ENCODE peak calls at places on chromosomes 3 and 15, in four cellular contexts. V, M, G and Q are unnamed samples.

GRCh38 chr3:114804099-114804498 is 343.0 kb downstream of the ZBTB20 start:
- DNase-seq in G (peak), M (no peak), V (no peak), Q (no peak)

GRCh38 chr3:5136619-5137429 is 14.7 kb downstream of the ARL8B start:
- DNase-seq in M (no peak), V (peak), G (peak), Q (peak)

GRCh38 chr15:60899322-60899966 is 329.7 kb downstream of the RORA start:
- DNase-seq in G (no peak), M (no peak), V (no peak), Q (peak)

GRCh38 chr15:45521596-45522167 is 873 bp downstream of the SLC30A4 start:
- DNase-seq in G (no peak), V (peak), M (no peak), Q (no peak)

GRCh38 chr3:30894521-30895289 is at the start of gene GADL1:
- DNase-seq in G (peak), M (peak), V (peak), Q (no peak)

GRCh38 chr15:64247906-64248541 is 85.2 kb upstream of the PPIB start:
- DNase-seq in G (no peak), V (peak), M (no peak), Q (peak)

GRCh38 chr3:133986302-133986701 is 43.4 kb downstream of the SLCO2A1 start:
- DNase-seq in G (no peak), M (no peak), V (no peak), Q (no peak)

GRCh38 chr15:89783111-89783860 is 7.2 kb downstream of the MESP2 start:
- DNase-seq in V (peak), M (no peak), G (no peak), Q (no peak)

GRCh38 chr3:53594276-53594675 is 99.9 kb downstream of the CACNA1D start:
- DNase-seq in V (no peak), G (no peak), M (no peak), Q (no peak)

GRCh38 chr15:89399390-89400120 is 64.9 kb upstream of the POLG start:
- DNase-seq in G (peak), M (no peak), V (no peak), Q (no peak)

GRCh38 chr15:57345584-57345983 is 30.7 kb upstream of the CGNL1 start:
- DNase-seq in M (no peak), G (peak), V (no peak), Q (no peak)

GRCh38 chr15:77584201-77584600 is 48.5 kb downstream of the LINGO1 start:
- DNase-seq in G (peak), V (no peak), M (no peak), Q (no peak)

GRCh38 chr15:25671132-25671531 is 192.0 kb downstream of the ATP10A start:
- DNase-seq in V (no peak), M (no peak), G (no peak), Q (no peak)

GRCh38 chr3:13109516-13109915 is 36.3 kb upstream of the IQSEC1 start:
- DNase-seq in M (no peak), V (no peak), G (no peak), Q (no peak)

GRCh38 chr15:80803580-80804525 is 24.7 kb downstream of the CEMIP start:
- DNase-seq in M (no peak), G (no peak), V (no peak), Q (no peak)

GRCh38 chr3:71172176-71172575 is 411.4 kb downstream of the FOXP1 start:
- DNase-seq in M (no peak), G (no peak), V (no peak), Q (no peak)
- TF ChIP-seq CTCF in M (no peak), G (no peak), V (no peak), Q (no peak)

GRCh38 chr3:39147711-39148115 is 5.7 kb downstream of the CSRNP1 start:
- DNase-seq in M (no peak), G (no peak), V (peak), Q (no peak)

GRCh38 chr3:39147374-39147709 is 6.0 kb downstream of the CSRNP1 start:
- DNase-seq in M (no peak), G (no peak), V (no peak), Q (no peak)

GRCh38 chr3:39149498-39150169 is 3.8 kb downstream of the CSRNP1 start:
- DNase-seq in G (no peak), V (no peak), M (no peak), Q (no peak)

GRCh38 chr3:39149059-39149455 is 4.3 kb downstream of the CSRNP1 start:
- DNase-seq in G (no peak), V (no peak), M (no peak), Q (no peak)

DNA sequence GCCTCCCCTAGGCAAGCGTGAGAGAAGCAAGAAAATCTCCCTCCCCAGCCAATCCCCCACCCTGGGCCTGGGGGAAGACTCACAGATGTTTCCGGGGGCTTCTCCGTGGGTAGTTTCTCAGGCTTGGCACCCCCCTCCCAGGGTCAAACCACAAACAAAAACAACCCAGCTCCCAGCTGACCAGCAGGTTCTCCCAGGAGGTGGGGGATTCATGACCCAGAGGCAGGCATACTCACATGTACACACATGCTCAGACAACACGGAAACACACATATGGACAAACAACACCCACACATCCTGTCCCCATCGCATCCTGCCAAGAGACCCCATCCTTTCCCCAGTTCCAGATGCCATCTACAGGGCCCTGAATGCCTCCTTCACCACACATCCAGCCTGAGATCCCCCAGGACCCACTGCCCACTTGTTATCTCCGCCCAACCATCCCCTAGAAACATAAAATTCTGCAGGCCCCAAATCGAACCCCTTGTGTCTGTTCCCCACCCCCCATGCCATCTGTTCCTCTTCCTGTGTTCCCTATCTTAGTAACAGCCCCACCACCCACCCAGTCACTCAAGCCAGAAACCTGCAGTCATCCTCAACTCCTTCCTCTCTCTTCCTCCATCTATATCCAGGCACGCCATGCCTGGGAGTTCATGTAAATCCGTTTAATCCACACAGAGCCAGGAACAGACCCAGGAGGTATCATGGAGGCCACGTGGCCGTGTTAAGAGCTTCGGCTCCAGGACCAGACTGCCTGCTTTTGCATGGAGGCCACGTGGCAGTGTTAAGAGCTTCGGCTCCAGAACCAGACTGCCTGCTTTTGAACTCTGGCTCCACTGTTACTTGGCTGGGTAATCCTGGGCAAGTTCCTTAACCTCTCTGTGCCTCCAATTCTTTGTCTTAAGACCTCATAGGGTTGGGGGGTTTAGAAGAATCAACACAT is 5.0 kb downstream of the CSRNP1 start:
- DNase-seq in M (no peak), G (no peak), V (peak), Q (no peak)
- H3K4me3 ChIP-seq in M (peak), G (no peak), V (no peak), Q (peak)

DNA sequence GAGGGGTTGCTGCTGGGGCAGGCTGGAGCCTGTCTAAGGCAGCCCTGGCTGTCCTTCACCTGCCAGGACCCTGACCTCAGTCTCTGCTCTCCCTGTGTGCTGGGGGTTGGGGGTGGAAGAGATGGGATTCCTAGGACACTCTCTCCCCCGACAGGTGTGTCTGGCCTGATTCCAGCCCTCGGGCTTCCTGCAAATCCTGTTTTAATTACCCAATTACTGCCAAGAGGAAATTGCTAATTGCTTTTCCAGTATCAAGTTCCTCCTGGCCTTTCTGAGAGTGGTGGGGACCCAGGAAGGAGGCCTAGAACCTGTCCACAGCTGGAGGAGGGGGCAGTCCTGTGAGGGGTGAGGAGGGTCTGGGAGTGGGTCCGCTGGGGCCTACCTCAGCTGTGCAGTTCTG is 15.8 kb downstream of the PLXNA1 start:
- DNase-seq in V (no peak), G (no peak), M (no peak), Q (no peak)
- TF ChIP-seq CTCF in V (no peak), G (no peak), M (no peak), Q (no peak)

GRCh38 chr3:9216736-9217135 is 32.7 kb downstream of the SRGAP3 start:
- DNase-seq in G (no peak), V (no peak), M (no peak), Q (no peak)

GRCh38 chr3:9214599-9214998 is 34.8 kb downstream of the SRGAP3 start:
- DNase-seq in M (no peak), V (peak), G (no peak), Q (no peak)

GRCh38 chr3:9211155-9211950 is 38.1 kb downstream of the SRGAP3 start:
- DNase-seq in V (peak), G (no peak), M (no peak), Q (no peak)

GRCh38 chr3:9213019-9213646 is 36.3 kb downstream of the SRGAP3 start:
- DNase-seq in V (no peak), G (no peak), M (no peak), Q (no peak)

GRCh38 chr3:9214185-9214584 is 35.3 kb downstream of the SRGAP3 start:
- DNase-seq in G (no peak), V (no peak), M (no peak), Q (no peak)
- H3K4me3 ChIP-seq in G (no peak), V (no peak), M (no peak), Q (no peak)

DNA sequence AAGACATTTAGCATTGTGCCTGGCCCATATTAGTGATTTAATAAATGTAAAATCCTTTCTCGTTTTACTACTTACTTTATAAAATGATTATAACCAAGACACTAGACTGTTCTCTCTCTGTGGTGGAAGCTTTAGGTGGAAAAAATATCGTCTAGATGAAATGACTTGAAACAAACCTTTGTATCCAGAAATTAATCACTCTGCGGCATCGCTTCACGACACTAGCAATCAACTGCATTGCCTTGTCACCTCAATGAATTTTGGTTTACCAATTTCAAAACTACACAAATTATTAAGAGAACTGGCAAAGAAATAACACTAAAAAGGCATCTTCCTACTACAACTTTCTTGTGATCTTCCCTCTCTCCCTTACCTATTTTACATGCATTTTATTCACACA is 627.2 kb upstream of the ROBO1 start:
- DNase-seq in M (no peak), V (no peak), G (no peak), Q (no peak)
- TF ChIP-seq CTCF in M (no peak), V (no peak), G (no peak), Q (no peak)

DNA sequence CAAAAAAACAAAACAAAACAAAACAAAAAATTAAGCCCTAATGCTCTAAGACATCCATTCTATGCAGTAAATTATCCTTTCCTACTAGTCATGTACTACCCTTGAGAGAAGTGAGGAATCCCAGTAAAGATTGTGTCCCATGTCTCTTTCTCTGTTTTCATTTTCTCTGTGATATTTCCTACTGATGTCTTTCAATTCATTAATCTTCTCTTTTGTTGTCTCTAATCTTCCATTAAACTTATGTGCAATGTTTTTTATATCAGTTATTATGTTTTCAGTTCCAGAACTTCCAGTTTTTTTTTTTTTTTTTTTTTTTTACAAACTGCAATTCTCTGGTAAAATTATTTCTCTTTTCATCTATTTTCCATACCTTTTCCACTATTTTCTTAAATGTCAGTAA is 44.1 kb upstream of the SLC12A8 start:
- DNase-seq in V (no peak), M (no peak), G (no peak), Q (no peak)
- H3K4me3 ChIP-seq in V (no peak), M (no peak), G (no peak), Q (no peak)